ENCODE peak calls at places on chromosomes 6 and 20, in five cellular contexts. One of them, this sample, is unnamed. For H3K4me1 and H3K36me3, the result is how much of the 10 kb centered on the place peaks cover.

GRCh38 chr20:20759132-20759531 is 46.7 kb upstream of the RALGAPA2 start:
- DNase-seq in SJCRH30: no peak
- DNase-seq in PC-3: no peak
- DNase-seq in cardiac muscle cell: no peak
- DNase-seq in heart right ventricle: no peak
- DNase-seq in this sample: no peak

GRCh38 chr6:100343678-100344077 is 121.0 kb downstream of the SIM1 start:
- DNase-seq in SJCRH30: peak
- DNase-seq in PC-3: no peak
- DNase-seq in cardiac muscle cell: peak
- DNase-seq in heart right ventricle: no peak
- DNase-seq in this sample: no peak

GRCh38 chr6:11324453-11325023 is 92.1 kb upstream of the NEDD9 start:
- DNase-seq in SJCRH30: no peak
- DNase-seq in PC-3: no peak
- DNase-seq in cardiac muscle cell: no peak
- DNase-seq in heart right ventricle: no peak
- DNase-seq in this sample: peak

GRCh38 chr6:148693882-148694484 is 52.8 kb upstream of the UST start:
- DNase-seq in SJCRH30: no peak
- DNase-seq in PC-3: no peak
- DNase-seq in cardiac muscle cell: no peak
- DNase-seq in heart right ventricle: no peak
- DNase-seq in this sample: no peak

GRCh38 chr6:13472099-13472498 is 15.3 kb downstream of the GFOD1 start:
- DNase-seq in SJCRH30: no peak
- DNase-seq in PC-3: no peak
- DNase-seq in cardiac muscle cell: no peak
- DNase-seq in heart right ventricle: no peak
- DNase-seq in this sample: no peak

GRCh38 chr6:6696867-6697531 is 108.5 kb downstream of the LY86 start:
- DNase-seq in SJCRH30: peak
- DNase-seq in PC-3: peak
- DNase-seq in cardiac muscle cell: peak
- DNase-seq in heart right ventricle: peak
- DNase-seq in this sample: peak

GRCh38 chr20:24776755-24777271 is 172.3 kb upstream of the CST7 start:
- DNase-seq in SJCRH30: no peak
- DNase-seq in PC-3: no peak
- DNase-seq in cardiac muscle cell: no peak
- DNase-seq in heart right ventricle: no peak
- DNase-seq in this sample: no peak

GRCh38 chr6:148508401-148509151 is 165.9 kb downstream of the SASH1 start:
- DNase-seq in SJCRH30: peak
- DNase-seq in PC-3: no peak
- DNase-seq in cardiac muscle cell: peak
- DNase-seq in heart right ventricle: no peak
- DNase-seq in this sample: no peak

GRCh38 chr6:109595998-109596397 is 95.0 kb downstream of the AK9 start:
- DNase-seq in SJCRH30: peak
- DNase-seq in PC-3: peak
- DNase-seq in cardiac muscle cell: peak
- DNase-seq in heart right ventricle: no peak
- DNase-seq in this sample: peak

GRCh38 chr6:7404546-7404945 is 14.9 kb downstream of the RIOK1 start:
- DNase-seq in SJCRH30: no peak
- DNase-seq in PC-3: no peak
- DNase-seq in cardiac muscle cell: no peak
- DNase-seq in heart right ventricle: no peak
- DNase-seq in this sample: no peak

GRCh38 chr6:20312581-20312980 is 89.1 kb upstream of the E2F3 start:
- DNase-seq in SJCRH30: no peak
- DNase-seq in PC-3: no peak
- DNase-seq in cardiac muscle cell: no peak
- DNase-seq in heart right ventricle: no peak
- DNase-seq in this sample: no peak

GRCh38 chr20:6685181-6685582 is 82.3 kb upstream of the BMP2 start:
- DNase-seq in SJCRH30: no peak
- DNase-seq in PC-3: peak
- DNase-seq in cardiac muscle cell: no peak
- DNase-seq in heart right ventricle: no peak
- DNase-seq in this sample: no peak

GRCh38 chr20:50592282-50593004 is 82.3 kb downstream of the PTPN1 start:
- DNase-seq in SJCRH30: peak
- DNase-seq in PC-3: no peak
- DNase-seq in cardiac muscle cell: no peak
- DNase-seq in heart right ventricle: peak
- DNase-seq in this sample: no peak

GRCh38 chr6:130223508-130223907 is 757 bp upstream of the SAMD3 start:
- DNase-seq in SJCRH30: no peak
- DNase-seq in PC-3: no peak
- DNase-seq in cardiac muscle cell: no peak
- DNase-seq in heart right ventricle: no peak
- DNase-seq in this sample: no peak

GRCh38 chr20:5222919-5223634 is 93.7 kb downstream of the PROKR2 start:
- DNase-seq in SJCRH30: peak
- DNase-seq in PC-3: peak
- DNase-seq in cardiac muscle cell: peak
- DNase-seq in heart right ventricle: peak
- DNase-seq in this sample: peak

GRCh38 chr6:31114970-31115849 is 610 bp downstream of the PSORS1C1 start:
- DNase-seq in SJCRH30: no peak
- DNase-seq in PC-3: peak
- DNase-seq in cardiac muscle cell: peak
- DNase-seq in heart right ventricle: no peak
- DNase-seq in this sample: peak

GRCh38 chr20:4244700-4245485 is 229.5 kb upstream of the RNF24 start:
- DNase-seq in SJCRH30: no peak
- DNase-seq in PC-3: no peak
- DNase-seq in cardiac muscle cell: peak
- DNase-seq in heart right ventricle: peak
- DNase-seq in this sample: no peak

GRCh38 chr6:12288211-12288618 is 1.9 kb upstream of the EDN1 start:
- DNase-seq in SJCRH30: no peak
- DNase-seq in PC-3: peak
- DNase-seq in cardiac muscle cell: no peak
- DNase-seq in heart right ventricle: no peak
- DNase-seq in this sample: no peak

GRCh38 chr6:69456086-69456485 is 340.7 kb downstream of the LMBRD1 start:
- DNase-seq in SJCRH30: no peak
- DNase-seq in PC-3: no peak
- DNase-seq in cardiac muscle cell: no peak
- DNase-seq in heart right ventricle: no peak
- DNase-seq in this sample: no peak

GRCh38 chr6:159075506-159076100 is 30.8 kb upstream of the TAGAP start:
- DNase-seq in SJCRH30: peak
- DNase-seq in PC-3: no peak
- DNase-seq in cardiac muscle cell: peak
- DNase-seq in heart right ventricle: no peak
- DNase-seq in this sample: no peak

GRCh38 chr6:169654590-169655391 is 47.0 kb downstream of the WDR27 start:
- DNase-seq in SJCRH30: no peak
- DNase-seq in PC-3: peak
- DNase-seq in cardiac muscle cell: peak
- DNase-seq in heart right ventricle: peak
- DNase-seq in this sample: no peak

GRCh38 chr6:19297880-19298279 is 539.3 kb upstream of the ID4 start:
- DNase-seq in SJCRH30: peak
- DNase-seq in PC-3: no peak
- DNase-seq in cardiac muscle cell: no peak
- DNase-seq in heart right ventricle: no peak
- DNase-seq in this sample: no peak

GRCh38 chr6:135811172-135811571 is 40.3 kb upstream of the PDE7B start:
- DNase-seq in SJCRH30: no peak
- DNase-seq in PC-3: no peak
- DNase-seq in cardiac muscle cell: no peak
- DNase-seq in heart right ventricle: no peak
- DNase-seq in this sample: no peak

GRCh38 chr6:125985522-125985921 is 818 bp upstream of the TRMT11 start:
- DNase-seq in SJCRH30: no peak
- DNase-seq in PC-3: no peak
- DNase-seq in cardiac muscle cell: no peak
- DNase-seq in heart right ventricle: no peak
- DNase-seq in this sample: no peak
- H3K4me3 ChIP-seq in SJCRH30: peak
- H3K4me3 ChIP-seq in PC-3: peak
- H3K4me3 ChIP-seq in cardiac muscle cell: peak
- H3K4me3 ChIP-seq in heart right ventricle: peak
- H3K4me3 ChIP-seq in this sample: peak

GRCh38 chr20:46120136-46120535 is 2.0 kb downstream of the CD40 start:
- DNase-seq in SJCRH30: no peak
- DNase-seq in PC-3: no peak
- DNase-seq in cardiac muscle cell: no peak
- DNase-seq in heart right ventricle: no peak
- DNase-seq in this sample: no peak

GRCh38 chr20:46123482-46124245 is 5.5 kb downstream of the CD40 start:
- DNase-seq in SJCRH30: no peak
- DNase-seq in PC-3: no peak
- DNase-seq in cardiac muscle cell: no peak
- DNase-seq in heart right ventricle: no peak
- DNase-seq in this sample: no peak

GRCh38 chr20:46121531-46121930 is 3.4 kb downstream of the CD40 start:
- DNase-seq in SJCRH30: no peak
- DNase-seq in PC-3: no peak
- DNase-seq in cardiac muscle cell: peak
- DNase-seq in heart right ventricle: no peak
- DNase-seq in this sample: no peak

GRCh38 chr20:46122516-46123481 is 4.7 kb downstream of the CD40 start:
- DNase-seq in SJCRH30: no peak
- DNase-seq in PC-3: no peak
- DNase-seq in cardiac muscle cell: no peak
- DNase-seq in heart right ventricle: no peak
- DNase-seq in this sample: no peak

DNA sequence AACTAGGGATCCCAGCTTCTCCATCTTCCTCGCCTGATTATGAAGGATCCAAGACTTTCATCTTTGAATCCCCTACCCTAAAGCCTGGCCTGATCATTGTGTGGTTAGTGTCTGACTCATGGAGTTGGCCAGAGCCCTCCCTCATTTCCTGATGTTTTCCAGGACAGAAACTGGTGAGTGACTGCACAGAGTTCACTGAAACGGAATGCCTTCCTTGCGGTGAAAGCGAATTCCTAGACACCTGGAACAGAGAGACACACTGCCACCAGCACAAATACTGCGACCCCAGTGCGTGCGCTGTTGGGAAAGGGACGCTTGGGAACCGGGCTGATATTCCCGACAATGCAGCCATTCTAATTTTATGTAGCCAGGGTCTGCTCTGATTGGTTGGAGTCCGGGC is 4.0 kb downstream of the CD40 start:
- DNase-seq in SJCRH30: no peak
- DNase-seq in PC-3: peak
- DNase-seq in cardiac muscle cell: peak
- DNase-seq in heart right ventricle: no peak
- DNase-seq in this sample: no peak
- H3K4me1 ChIP-seq in SJCRH30: under half
- H3K4me1 ChIP-seq in PC-3: under half
- H3K4me1 ChIP-seq in cardiac muscle cell: under half
- H3K4me1 ChIP-seq in heart right ventricle: half or more
- H3K4me1 ChIP-seq in this sample: under half

GRCh38 chr20:48970681-48971370 is 49.3 kb downstream of the ARFGEF2 start:
- DNase-seq in SJCRH30: no peak
- DNase-seq in PC-3: no peak
- DNase-seq in cardiac muscle cell: no peak
- DNase-seq in heart right ventricle: no peak
- DNase-seq in this sample: no peak
- H3K36me3 ChIP-seq in SJCRH30: half or more
- H3K36me3 ChIP-seq in PC-3: half or more
- H3K36me3 ChIP-seq in cardiac muscle cell: half or more
- H3K36me3 ChIP-seq in heart right ventricle: under half
- H3K36me3 ChIP-seq in this sample: under half

GRCh38 chr6:107635058-107635515 is 145.2 kb downstream of the SOBP start:
- DNase-seq in SJCRH30: no peak
- DNase-seq in PC-3: no peak
- DNase-seq in cardiac muscle cell: no peak
- DNase-seq in heart right ventricle: no peak
- DNase-seq in this sample: no peak
- H3K4me3 ChIP-seq in SJCRH30: no peak
- H3K4me3 ChIP-seq in PC-3: no peak
- H3K4me3 ChIP-seq in cardiac muscle cell: no peak
- H3K4me3 ChIP-seq in heart right ventricle: no peak
- H3K4me3 ChIP-seq in this sample: no peak

DNA sequence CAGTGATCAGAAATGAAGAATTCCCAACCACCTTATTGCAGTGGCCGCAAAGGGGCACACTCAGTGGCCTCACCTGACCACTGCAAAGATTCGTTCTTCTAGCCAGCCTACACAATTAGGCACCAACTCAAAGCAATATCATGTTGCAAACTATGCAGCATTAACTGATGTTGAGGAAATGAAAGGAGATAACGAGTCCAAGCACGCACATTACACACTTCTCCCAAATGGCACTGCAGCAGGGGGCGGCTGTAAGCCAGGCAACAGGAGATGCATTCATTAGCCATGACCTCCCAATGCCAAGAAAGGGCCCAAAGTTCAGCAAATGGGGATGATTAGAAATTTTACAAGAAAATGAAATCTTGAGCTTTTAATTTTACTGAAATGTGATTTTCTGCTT is 39.3 kb downstream of the ATXN1 start:
- DNase-seq in SJCRH30: no peak
- DNase-seq in PC-3: no peak
- DNase-seq in cardiac muscle cell: peak
- DNase-seq in heart right ventricle: no peak
- DNase-seq in this sample: no peak
- H3K4me1 ChIP-seq in SJCRH30: half or more
- H3K4me1 ChIP-seq in PC-3: half or more
- H3K4me1 ChIP-seq in cardiac muscle cell: under half
- H3K4me1 ChIP-seq in heart right ventricle: half or more
- H3K4me1 ChIP-seq in this sample: under half

GRCh38 chr6:163570579-163571231 is 156.2 kb downstream of the QKI start:
- DNase-seq in SJCRH30: no peak
- DNase-seq in PC-3: no peak
- DNase-seq in cardiac muscle cell: no peak
- DNase-seq in heart right ventricle: no peak
- DNase-seq in this sample: no peak
- H3K36me3 ChIP-seq in SJCRH30: half or more
- H3K36me3 ChIP-seq in PC-3: under half
- H3K36me3 ChIP-seq in cardiac muscle cell: under half
- H3K36me3 ChIP-seq in heart right ventricle: under half
- H3K36me3 ChIP-seq in this sample: under half

This sample was measured in HAP-1.